ENCODE peak calls at places on chromosomes 11 and 22, in eight cellular contexts. R, V, F, M, D, H, G and Q are unnamed samples.

GRCh38 chr11:101127699-101128570 is 1.7 kb downstream of the PGR start:
- DNase-seq in R (no peak), F (no peak), G (no peak), M (peak; percentile 55), D (no peak), V (peak; percentile 43), H (peak; percentile 52), Q (no peak)

GRCh38 chr11:13663631-13664071 is 4.8 kb upstream of the FAR1 start:
- DNase-seq in M (no peak), H (no peak), G (no peak), R (peak; percentile 41), F (peak; percentile 39), D (peak; percentile 48), V (no peak), Q (no peak)

GRCh38 chr22:41237707-41238569 is 2.8 kb downstream of the CHADL start:
- DNase-seq in F (peak; percentile 82), H (peak; percentile 92), M (peak; percentile 74), G (no peak), D (peak; percentile 67), V (peak; percentile 93), R (peak; percentile 13), Q (no peak)

GRCh38 chr22:24325105-24325757 is 54.6 kb downstream of the SPECC1L start:
- DNase-seq in V (no peak), G (no peak), R (peak; percentile 92), F (peak; percentile 84), H (no peak), M (no peak), D (peak; percentile 61), Q (peak; percentile 86)

GRCh38 chr11:73217131-73217809 is 811 bp upstream of the P2RY2 start:
- DNase-seq in H (no peak), M (no peak), F (no peak), G (no peak), V (no peak), D (no peak), R (no peak), Q (peak; percentile 31)

GRCh38 chr11:8604078-8604723 is 10.2 kb upstream of the STK33 start:
- DNase-seq in F (peak; percentile 85), G (peak; percentile 41), V (peak; percentile 79), M (peak; percentile 55), D (peak; percentile 100), R (peak; percentile 100), H (no peak), Q (no peak)

GRCh38 chr11:63553759-63554158 is 9.4 kb downstream of the PLAAT2 start:
- DNase-seq in F (peak; percentile 9), D (no peak), G (no peak), M (no peak), V (no peak), H (no peak), R (no peak), Q (no peak)

GRCh38 chr22:30481711-30482110 is 9.9 kb upstream of the SEC14L3 start:
- DNase-seq in V (no peak), R (peak; percentile 8), G (no peak), F (peak; percentile 39), M (no peak), D (peak; percentile 5), H (peak; percentile 35), Q (no peak)

GRCh38 chr11:25981998-25982397 is 349.9 kb upstream of the ANO3 start:
- DNase-seq in G (no peak), D (peak; percentile 51), V (no peak), H (no peak), F (peak; percentile 62), R (peak; percentile 77), M (no peak), Q (peak; percentile 66)

GRCh38 chr22:37427128-37427710 is at the start of gene ELFN2:
- DNase-seq in M (peak; percentile 46), H (no peak), V (peak; percentile 36), R (peak; percentile 10), F (peak; percentile 45), D (no peak), G (no peak), Q (no peak)

GRCh38 chr11:15276616-15277015 is 161.9 kb downstream of the INSC start:
- DNase-seq in H (no peak), G (no peak), M (no peak), R (peak; percentile 4), F (peak; percentile 15), V (no peak), D (peak; percentile 11), Q (no peak)

GRCh38 chr11:86940122-86940777 is 14.9 kb downstream of the FZD4 start:
- DNase-seq in D (no peak), V (no peak), M (peak; percentile 65), G (no peak), R (peak; percentile 83), F (peak; percentile 53), H (no peak), Q (no peak)

GRCh38 chr11:123484448-123484847 is 54.4 kb downstream of the GRAMD1B start:
- DNase-seq in G (no peak), R (no peak), D (no peak), F (no peak), V (no peak), M (no peak), H (no peak), Q (no peak)

GRCh38 chr22:49156662-49157285 is 670.9 kb downstream of the BRD1 start:
- DNase-seq in R (no peak), G (peak; percentile 60), F (no peak), V (no peak), M (no peak), H (no peak), D (no peak), Q (no peak)

GRCh38 chr11:69339916-69340565 is 46.1 kb downstream of the MYEOV start:
- DNase-seq in R (no peak), F (no peak), G (no peak), D (no peak), M (no peak), H (no peak), V (no peak), Q (no peak)

GRCh38 chr11:501683-502287 is 5.3 kb downstream of the RNH1 start:
- DNase-seq in R (no peak), G (no peak), D (no peak), H (no peak), V (no peak), M (no peak), F (peak; percentile 4), Q (no peak)

GRCh38 chr22:18023509-18024275 is 669 bp downstream of the MICAL3 start:
- DNase-seq in V (peak; percentile 67), M (peak; percentile 87), F (peak; percentile 96), G (no peak), R (peak; percentile 85), H (peak; percentile 87), D (peak; percentile 86), Q (peak; percentile 67)

GRCh38 chr11:133968300-133968699 is 11.5 kb upstream of the IGSF9B start:
- DNase-seq in R (no peak), D (no peak), M (no peak), G (no peak), F (no peak), V (peak; percentile 65), H (no peak), Q (no peak)

GRCh38 chr11:30960387-30960992 is 374.3 kb upstream of the MPPED2 start:
- DNase-seq in R (peak; percentile 47), V (no peak), G (no peak), H (no peak), F (peak; percentile 50), M (no peak), D (peak; percentile 30), Q (peak; percentile 45)

GRCh38 chr22:44395116-44396005 is 82.6 kb upstream of the SHISAL1 start:
- DNase-seq in H (peak; percentile 26), M (no peak), F (no peak), D (no peak), V (no peak), G (no peak), R (no peak), Q (no peak)

GRCh38 chr22:45831394-45831793 is 145.6 kb downstream of the WNT7B start:
- DNase-seq in R (peak; percentile 38), V (no peak), F (peak; percentile 31), H (no peak), M (no peak), G (no peak), D (peak; percentile 11), Q (no peak)

GRCh38 chr11:72084076-72084475 is 3.4 kb downstream of the LRRC51 start:
- DNase-seq in G (no peak), F (no peak), V (no peak), D (no peak), R (no peak), H (no peak), M (no peak), Q (no peak)

GRCh38 chr11:12272821-12273617 is 104.4 kb upstream of the PARVA start:
- DNase-seq in H (no peak), D (no peak), V (no peak), M (no peak), G (no peak), R (peak; percentile 61), F (peak; percentile 44), Q (no peak)

GRCh38 chr11:126465573-126466287 is 110.2 kb downstream of the ST3GAL4 start:
- DNase-seq in R (no peak), H (no peak), M (no peak), D (no peak), V (no peak), F (no peak), G (peak; percentile 64), Q (peak; percentile 42)

GRCh38 chr11:46564459-46564858 is 29.4 kb downstream of the AMBRA1 start:
- DNase-seq in D (peak; percentile 54), H (no peak), M (no peak), R (peak; percentile 64), G (no peak), V (no peak), F (no peak), Q (no peak)

GRCh38 chr11:114166897-114167323 is 107.4 kb downstream of the ZBTB16 start:
- DNase-seq in V (no peak), H (no peak), D (peak; percentile 92), G (peak; percentile 54), R (peak; percentile 63), M (no peak), F (peak; percentile 81), Q (peak; percentile 83)